ENCODE peak calls at places on chromosomes 2 and 18, in seven cellular contexts. H, W, O, L, E, Z and X are unnamed samples.
A peak's percentile ranks its signal among the peaks of the same experiment; 100 is the strongest.

GRCh38 chr2:128380061-128380889 is 61.6 kb upstream of the HS6ST1 start:
- DNase-seq in H (no peak), W (no peak), O (no peak), L (no peak), E (no peak), Z (no peak), X (no peak)

GRCh38 chr2:62785216-62785615 is 79.7 kb downstream of the EHBP1 start:
- DNase-seq in H (peak; percentile 13), W (no peak), O (peak; percentile 14), L (no peak), E (no peak), Z (peak; percentile 25), X (peak; percentile 9)

GRCh38 chr2:71896385-71897144 is 251.1 kb downstream of the CYP26B1 start:
- DNase-seq in H (no peak), W (no peak), O (no peak), L (no peak), E (no peak), Z (no peak), X (no peak)

GRCh38 chr2:71934595-71935263 is 212.9 kb downstream of the CYP26B1 start:
- DNase-seq in H (no peak), W (peak; percentile 71), O (peak; percentile 75), L (no peak), E (no peak), Z (peak; percentile 67), X (peak; percentile 63)

GRCh38 chr2:2101924-2102323 is 229.2 kb downstream of the MYT1L start:
- DNase-seq in H (no peak), W (no peak), O (peak; percentile 3), L (no peak), E (no peak), Z (no peak), X (no peak)

GRCh38 chr2:239131521-239131920 is 269.3 kb downstream of the HDAC4 start:
- DNase-seq in H (no peak), W (no peak), O (no peak), L (no peak), E (no peak), Z (no peak), X (no peak)

GRCh38 chr2:28645553-28645952 is 106.1 kb upstream of the PPP1CB start:
- DNase-seq in H (no peak), W (no peak), O (no peak), L (no peak), E (no peak), Z (no peak), X (no peak)

GRCh38 chr18:34624551-34624950 is 85.5 kb upstream of the DTNA start:
- DNase-seq in H (no peak), W (no peak), O (peak; percentile 14), L (no peak), E (no peak), Z (no peak), X (no peak)

GRCh38 chr2:224925822-224926124 is 116.5 kb downstream of the DOCK10 start:
- DNase-seq in H (peak; percentile 56), W (no peak), O (peak; percentile 70), L (no peak), E (no peak), Z (peak; percentile 17), X (no peak)

GRCh38 chr2:218059289-218059688 is 9.8 kb upstream of the RUFY4 start:
- DNase-seq in H (no peak), W (no peak), O (no peak), L (no peak), E (no peak), Z (no peak), X (no peak)

GRCh38 chr18:10750386-10751035 is 224.7 kb downstream of the NAPG start:
- DNase-seq in H (no peak), W (no peak), O (no peak), L (no peak), E (no peak), Z (no peak), X (no peak)

GRCh38 chr2:101327863-101328394 is 19.4 kb upstream of the RNF149 start:
- DNase-seq in H (no peak), W (no peak), O (no peak), L (no peak), E (no peak), Z (no peak), X (no peak)

GRCh38 chr2:205683179-205683978 is 1.1 kb downstream of the NRP2 start:
- DNase-seq in H (peak; percentile 48), W (no peak), O (peak; percentile 78), L (no peak), E (no peak), Z (peak; percentile 43), X (no peak)